ENCODE peak calls at places on chromosomes 12 and 14, in four cellular contexts. I is IMR-90, X is HepG2, R is K562. M is an unnamed sample.

GRCh38 chr12:110333201-110333600 is 52.2 kb downstream of the ATP2A2 start:
- DNase-seq in X (no peak), R (no peak), I (no peak), M (no peak)

GRCh38 chr12:65302891-65303290 is 24.4 kb downstream of the MSRB3 start:
- DNase-seq in I (no peak), X (no peak), R (no peak), M (no peak)

GRCh38 chr14:93267149-93267711 is 60.2 kb downstream of the UBR7 start:
- DNase-seq in X (no peak), I (no peak), R (no peak), M (no peak)

GRCh38 chr14:101082436-101083384 is 179.2 kb upstream of the RTL1 start:
- DNase-seq in I (no peak), X (no peak), R (no peak), M (no peak)

GRCh38 chr12:115323223-115323905 is 639.4 kb upstream of the TBX3 start:
- DNase-seq in I (peak; percentile 86), X (no peak), R (no peak), M (no peak)

GRCh38 chr14:21039585-21040369 is 2.4 kb upstream of the RNASE7 start:
- DNase-seq in R (no peak), X (peak; percentile 85), I (peak; percentile 67), M (peak; percentile 63)

GRCh38 chr12:3077572-3078081 is 448 bp downstream of the TSPAN9 start:
- DNase-seq in X (no peak), R (no peak), I (peak; percentile 45), M (no peak)

GRCh38 chr12:108689314-108690190 is 41.8 kb downstream of the CORO1C start:
- DNase-seq in R (peak; percentile 64), X (peak; percentile 89), I (peak; percentile 55), M (no peak)

GRCh38 chr12:52312086-52312485 is 9.1 kb downstream of the KRT83 start:
- DNase-seq in R (no peak), X (no peak), I (no peak), M (no peak)

GRCh38 chr14:73295198-73295796 is 58.0 kb downstream of the PAPLN start:
- DNase-seq in X (peak; percentile 27), I (peak; percentile 31), R (peak; percentile 10), M (peak; percentile 43)

GRCh38 chr12:3130053-3130805 is 53.0 kb downstream of the TSPAN9 start:
- DNase-seq in R (no peak), I (peak; percentile 19), X (no peak), M (no peak)

GRCh38 chr12:7501031-7501585 is 2.5 kb downstream of the CD163 start:
- DNase-seq in X (no peak), R (no peak), I (peak; percentile 4), M (peak; percentile 11)

GRCh38 chr14:77603654-77604270 is 12.7 kb downstream of the SPTLC2 start:
- DNase-seq in R (peak; percentile 37), I (no peak), X (peak; percentile 24), M (peak; percentile 56)

GRCh38 chr12:116534341-116535121 is 24.6 kb upstream of the MAP1LC3B2 start:
- DNase-seq in R (peak; percentile 36), I (peak; percentile 34), X (no peak), M (no peak)

GRCh38 chr14:62081012-62081612 is 318.9 kb downstream of the SNAPC1 start:
- DNase-seq in R (no peak), I (no peak), X (no peak), M (no peak)

GRCh38 chr14:92704036-92704804 is 44.2 kb downstream of the LGMN start:
- DNase-seq in R (no peak), I (no peak), X (no peak), M (no peak)

GRCh38 chr14:20820063-20820904 is 17.6 kb upstream of the RNASE1 start:
- DNase-seq in I (no peak), R (peak; percentile 41), X (no peak), M (no peak)

DNA sequence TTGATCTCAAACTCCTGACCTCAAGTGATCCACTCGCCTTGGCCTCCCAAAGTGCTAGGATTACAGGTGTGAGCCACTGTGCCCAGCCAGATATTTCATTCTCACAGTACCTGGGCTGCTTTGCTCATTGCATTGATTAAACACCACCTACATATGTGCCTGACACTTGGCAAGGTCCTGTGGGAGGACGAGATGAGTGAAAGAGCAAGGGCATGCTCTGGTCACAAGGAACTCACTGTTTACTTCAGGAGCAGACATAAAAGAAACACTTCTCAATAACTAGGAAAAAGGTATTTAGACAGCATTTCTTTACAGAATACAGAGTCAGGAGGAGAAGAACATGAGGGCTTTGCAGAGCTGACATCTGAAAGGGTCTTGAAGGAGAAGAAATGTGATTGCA is 91.7 kb downstream of the TMCC3 start:
- DNase-seq in R (no peak), I (no peak), X (no peak), M (no peak)
- TF ChIP-seq MAZ in R (no peak), I (no peak), X (no peak), M (no peak)

GRCh38 chr14:96091149-96091693 is 52.1 kb downstream of the C14orf132 start:
- DNase-seq in X (no peak), R (no peak), I (no peak), M (no peak)
- TF ChIP-seq MAZ in X (no peak), R (no peak), I (no peak), M (no peak)

GRCh38 chr12:95809000-95809680 is 18.6 kb upstream of the NTN4 start:
- DNase-seq in I (no peak), X (no peak), R (no peak), M (no peak)

GRCh38 chr12:95808146-95808545 is 17.6 kb upstream of the NTN4 start:
- DNase-seq in X (no peak), R (no peak), I (no peak), M (no peak)

GRCh38 chr12:95803817-95804216 is 13.3 kb upstream of the NTN4 start:
- DNase-seq in R (no peak), I (no peak), X (no peak), M (no peak)

GRCh38 chr12:95804296-95804695 is 13.7 kb upstream of the NTN4 start:
- DNase-seq in X (no peak), I (no peak), R (no peak), M (peak; percentile 75)

DNA sequence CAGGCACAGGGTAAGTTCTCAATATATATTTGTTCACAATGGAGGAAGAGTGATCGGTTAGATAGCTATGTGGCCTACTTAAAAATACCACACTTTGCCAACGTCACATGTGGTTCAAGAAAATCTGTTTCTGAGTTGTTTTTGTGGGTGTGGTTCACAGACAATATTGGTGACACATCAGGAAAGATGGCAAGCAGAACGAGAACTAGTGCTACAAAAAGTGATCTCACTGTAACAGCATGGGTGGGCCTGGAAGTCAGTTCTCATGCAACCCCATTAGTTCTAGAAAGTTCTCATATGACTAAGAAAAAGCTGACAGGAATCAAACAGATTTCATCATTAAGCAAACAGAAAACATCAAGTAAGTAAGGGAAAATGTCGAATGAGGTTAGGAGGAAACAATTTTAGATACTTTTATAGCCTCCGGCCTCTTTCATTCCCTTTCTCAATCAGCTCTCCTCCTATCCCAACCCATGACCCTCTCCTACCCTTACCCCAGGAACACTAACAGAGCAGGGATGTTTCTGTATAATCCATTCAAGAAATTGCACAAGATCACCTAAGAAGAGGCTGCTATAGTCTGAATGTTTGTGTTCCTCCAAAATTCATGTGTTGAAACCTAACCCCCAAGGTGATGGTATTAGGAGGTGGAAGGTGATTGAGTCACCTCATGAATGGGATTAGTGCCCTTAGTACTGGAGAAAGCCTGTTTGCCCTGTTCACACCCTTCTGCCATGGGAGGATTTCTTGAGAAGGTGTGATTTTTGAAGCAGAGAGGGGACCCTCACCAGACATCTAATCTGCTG is 15.5 kb upstream of the NTN4 start:
- DNase-seq in X (no peak), I (peak; percentile 99), R (no peak), M (peak; percentile 89)
- TF ChIP-seq MAZ in X (no peak), I (no peak), R (no peak), M (no peak)

DNA sequence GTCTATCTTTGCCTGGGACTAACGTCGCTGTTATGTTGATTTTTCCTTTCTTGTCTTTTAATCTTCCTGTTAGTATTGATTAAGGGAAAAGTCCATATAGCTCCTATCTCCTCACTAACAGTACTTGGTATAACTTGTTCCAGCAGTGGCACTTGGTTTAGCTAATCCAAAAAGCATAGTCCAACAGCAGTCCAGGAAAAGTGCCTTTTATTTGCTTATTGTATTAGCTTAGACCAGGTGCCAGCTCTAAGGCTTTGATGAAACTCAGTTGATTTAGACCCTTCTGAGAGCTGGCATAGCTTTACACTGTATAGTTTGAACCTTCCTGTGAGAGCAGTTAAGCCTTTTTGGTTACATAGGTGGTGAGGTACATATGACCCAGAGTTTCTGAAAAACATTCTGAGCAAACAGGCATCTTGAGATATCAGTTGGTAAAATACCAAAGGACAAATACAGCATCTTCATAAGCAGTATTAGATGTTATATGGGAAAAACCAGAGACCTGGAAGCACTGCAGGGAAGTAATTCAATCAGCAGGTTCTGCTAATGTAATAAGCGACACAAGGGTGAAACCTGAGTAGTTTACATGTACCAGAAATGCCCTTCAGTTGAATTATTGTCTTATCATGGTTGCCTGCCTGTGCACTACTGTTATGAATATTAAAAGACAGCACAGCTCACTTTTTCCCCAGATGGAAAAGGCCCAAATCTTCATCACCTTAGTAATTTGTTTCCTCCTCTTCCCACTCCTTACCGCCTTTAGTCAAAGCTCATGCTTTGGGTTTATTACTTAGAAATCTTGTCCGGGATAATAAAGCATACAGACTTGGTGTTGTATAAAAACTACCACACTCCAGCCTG is 13.0 kb downstream of the PELI2 start:
- DNase-seq in R (no peak), I (no peak), X (no peak), M (no peak)
- TF ChIP-seq MAZ in R (no peak), I (no peak), X (no peak), M (no peak)

M was measured in A549.